ENCODE peak calls at places on chromosomes 7 and 10, in ten cellular contexts. One of them, this sample, is unnamed.

GRCh38 chr10:29007748-29008610 is 280.9 kb upstream of the LYZL1 start:
- DNase-seq in stromal cell of bone marrow: no peak
- DNase-seq in psoas muscle: no peak
- DNase-seq in activated CD8-positive, alpha-beta memory T cell treated with anti-CD3 and anti-CD28 coated beads, Interleukin-2, amount 50 U/mL, for 4 hours: no peak
- DNase-seq in stimulated activated CD4-positive, alpha-beta T cell treated with anti-CD3 and anti-CD28 coated beads, Interleukin-4, amount 100 ng/mL, for 4 hours: no peak
- DNase-seq in NCI-H1694 treated with DMSO at 0.1 percent for 48 hours: no peak
- DNase-seq in naive thymus-derived CD4-positive, alpha-beta T cell: no peak
- DNase-seq in MV-4-11: no peak
- DNase-seq in HEK293T: no peak
- DNase-seq in dorsolateral prefrontal cortex: no peak
- DNase-seq in this sample: no peak

GRCh38 chr7:127504715-127505114 is 80.7 kb downstream of the GCC1 start:
- DNase-seq in stromal cell of bone marrow: no peak
- DNase-seq in psoas muscle: no peak
- DNase-seq in activated CD8-positive, alpha-beta memory T cell treated with anti-CD3 and anti-CD28 coated beads, Interleukin-2, amount 50 U/mL, for 4 hours: peak
- DNase-seq in stimulated activated CD4-positive, alpha-beta T cell treated with anti-CD3 and anti-CD28 coated beads, Interleukin-4, amount 100 ng/mL, for 4 hours: peak
- DNase-seq in NCI-H1694 treated with DMSO at 0.1 percent for 48 hours: peak
- DNase-seq in naive thymus-derived CD4-positive, alpha-beta T cell: no peak
- DNase-seq in MV-4-11: no peak
- DNase-seq in HEK293T: peak
- DNase-seq in dorsolateral prefrontal cortex: no peak
- DNase-seq in this sample: no peak

GRCh38 chr10:62230344-62231138 is 38.1 kb downstream of the RTKN2 start:
- DNase-seq in stromal cell of bone marrow: no peak
- DNase-seq in psoas muscle: no peak
- DNase-seq in activated CD8-positive, alpha-beta memory T cell treated with anti-CD3 and anti-CD28 coated beads, Interleukin-2, amount 50 U/mL, for 4 hours: no peak
- DNase-seq in stimulated activated CD4-positive, alpha-beta T cell treated with anti-CD3 and anti-CD28 coated beads, Interleukin-4, amount 100 ng/mL, for 4 hours: no peak
- DNase-seq in NCI-H1694 treated with DMSO at 0.1 percent for 48 hours: no peak
- DNase-seq in naive thymus-derived CD4-positive, alpha-beta T cell: no peak
- DNase-seq in MV-4-11: no peak
- DNase-seq in HEK293T: no peak
- DNase-seq in dorsolateral prefrontal cortex: no peak
- DNase-seq in this sample: no peak

GRCh38 chr7:73341877-73342276 is 13.9 kb downstream of the FKBP6 start:
- DNase-seq in stromal cell of bone marrow: peak
- DNase-seq in psoas muscle: no peak
- DNase-seq in activated CD8-positive, alpha-beta memory T cell treated with anti-CD3 and anti-CD28 coated beads, Interleukin-2, amount 50 U/mL, for 4 hours: no peak
- DNase-seq in stimulated activated CD4-positive, alpha-beta T cell treated with anti-CD3 and anti-CD28 coated beads, Interleukin-4, amount 100 ng/mL, for 4 hours: no peak
- DNase-seq in NCI-H1694 treated with DMSO at 0.1 percent for 48 hours: no peak
- DNase-seq in naive thymus-derived CD4-positive, alpha-beta T cell: no peak
- DNase-seq in MV-4-11: peak
- DNase-seq in HEK293T: peak
- DNase-seq in dorsolateral prefrontal cortex: no peak
- DNase-seq in this sample: no peak

GRCh38 chr10:110268931-110269640 is 35.6 kb downstream of the SMNDC1 start:
- DNase-seq in stromal cell of bone marrow: no peak
- DNase-seq in psoas muscle: no peak
- DNase-seq in activated CD8-positive, alpha-beta memory T cell treated with anti-CD3 and anti-CD28 coated beads, Interleukin-2, amount 50 U/mL, for 4 hours: no peak
- DNase-seq in stimulated activated CD4-positive, alpha-beta T cell treated with anti-CD3 and anti-CD28 coated beads, Interleukin-4, amount 100 ng/mL, for 4 hours: no peak
- DNase-seq in NCI-H1694 treated with DMSO at 0.1 percent for 48 hours: peak
- DNase-seq in naive thymus-derived CD4-positive, alpha-beta T cell: no peak
- DNase-seq in MV-4-11: no peak
- DNase-seq in HEK293T: no peak
- DNase-seq in dorsolateral prefrontal cortex: no peak
- DNase-seq in this sample: no peak

GRCh38 chr7:40749877-40750276 is 615.1 kb downstream of the SUGCT start:
- DNase-seq in stromal cell of bone marrow: peak
- DNase-seq in psoas muscle: no peak
- DNase-seq in activated CD8-positive, alpha-beta memory T cell treated with anti-CD3 and anti-CD28 coated beads, Interleukin-2, amount 50 U/mL, for 4 hours: no peak
- DNase-seq in stimulated activated CD4-positive, alpha-beta T cell treated with anti-CD3 and anti-CD28 coated beads, Interleukin-4, amount 100 ng/mL, for 4 hours: no peak
- DNase-seq in NCI-H1694 treated with DMSO at 0.1 percent for 48 hours: no peak
- DNase-seq in naive thymus-derived CD4-positive, alpha-beta T cell: no peak
- DNase-seq in MV-4-11: no peak
- DNase-seq in HEK293T: no peak
- DNase-seq in dorsolateral prefrontal cortex: no peak
- DNase-seq in this sample: no peak

GRCh38 chr10:20406607-20407188 is 490.4 kb downstream of the NEBL start:
- DNase-seq in stromal cell of bone marrow: no peak
- DNase-seq in psoas muscle: no peak
- DNase-seq in activated CD8-positive, alpha-beta memory T cell treated with anti-CD3 and anti-CD28 coated beads, Interleukin-2, amount 50 U/mL, for 4 hours: no peak
- DNase-seq in stimulated activated CD4-positive, alpha-beta T cell treated with anti-CD3 and anti-CD28 coated beads, Interleukin-4, amount 100 ng/mL, for 4 hours: no peak
- DNase-seq in NCI-H1694 treated with DMSO at 0.1 percent for 48 hours: no peak
- DNase-seq in naive thymus-derived CD4-positive, alpha-beta T cell: no peak
- DNase-seq in MV-4-11: no peak
- DNase-seq in HEK293T: no peak
- DNase-seq in dorsolateral prefrontal cortex: no peak
- DNase-seq in this sample: no peak

GRCh38 chr7:37920305-37920618 is 178 bp upstream of the EPDR1 start:
- DNase-seq in stromal cell of bone marrow: no peak
- DNase-seq in psoas muscle: no peak
- DNase-seq in activated CD8-positive, alpha-beta memory T cell treated with anti-CD3 and anti-CD28 coated beads, Interleukin-2, amount 50 U/mL, for 4 hours: no peak
- DNase-seq in stimulated activated CD4-positive, alpha-beta T cell treated with anti-CD3 and anti-CD28 coated beads, Interleukin-4, amount 100 ng/mL, for 4 hours: no peak
- DNase-seq in NCI-H1694 treated with DMSO at 0.1 percent for 48 hours: no peak
- DNase-seq in naive thymus-derived CD4-positive, alpha-beta T cell: no peak
- DNase-seq in MV-4-11: no peak
- DNase-seq in HEK293T: no peak
- DNase-seq in dorsolateral prefrontal cortex: no peak
- DNase-seq in this sample: no peak

GRCh38 chr7:148940702-148941597 is 56.9 kb upstream of the EZH2 start:
- DNase-seq in stromal cell of bone marrow: peak
- DNase-seq in psoas muscle: peak
- DNase-seq in activated CD8-positive, alpha-beta memory T cell treated with anti-CD3 and anti-CD28 coated beads, Interleukin-2, amount 50 U/mL, for 4 hours: peak
- DNase-seq in stimulated activated CD4-positive, alpha-beta T cell treated with anti-CD3 and anti-CD28 coated beads, Interleukin-4, amount 100 ng/mL, for 4 hours: peak
- DNase-seq in NCI-H1694 treated with DMSO at 0.1 percent for 48 hours: peak
- DNase-seq in naive thymus-derived CD4-positive, alpha-beta T cell: peak
- DNase-seq in MV-4-11: peak
- DNase-seq in HEK293T: peak
- DNase-seq in dorsolateral prefrontal cortex: peak
- DNase-seq in this sample: peak

GRCh38 chr7:405489-406211 is 114.0 kb downstream of the PDGFA start:
- DNase-seq in stromal cell of bone marrow: no peak
- DNase-seq in psoas muscle: peak
- DNase-seq in activated CD8-positive, alpha-beta memory T cell treated with anti-CD3 and anti-CD28 coated beads, Interleukin-2, amount 50 U/mL, for 4 hours: peak
- DNase-seq in stimulated activated CD4-positive, alpha-beta T cell treated with anti-CD3 and anti-CD28 coated beads, Interleukin-4, amount 100 ng/mL, for 4 hours: no peak
- DNase-seq in NCI-H1694 treated with DMSO at 0.1 percent for 48 hours: peak
- DNase-seq in naive thymus-derived CD4-positive, alpha-beta T cell: no peak
- DNase-seq in MV-4-11: no peak
- DNase-seq in HEK293T: no peak
- DNase-seq in dorsolateral prefrontal cortex: peak
- DNase-seq in this sample: no peak

GRCh38 chr10:76306859-76307258 is 875.4 kb downstream of the LRMDA start:
- DNase-seq in stromal cell of bone marrow: no peak
- DNase-seq in psoas muscle: no peak
- DNase-seq in activated CD8-positive, alpha-beta memory T cell treated with anti-CD3 and anti-CD28 coated beads, Interleukin-2, amount 50 U/mL, for 4 hours: no peak
- DNase-seq in stimulated activated CD4-positive, alpha-beta T cell treated with anti-CD3 and anti-CD28 coated beads, Interleukin-4, amount 100 ng/mL, for 4 hours: no peak
- DNase-seq in NCI-H1694 treated with DMSO at 0.1 percent for 48 hours: no peak
- DNase-seq in naive thymus-derived CD4-positive, alpha-beta T cell: no peak
- DNase-seq in MV-4-11: peak
- DNase-seq in HEK293T: no peak
- DNase-seq in dorsolateral prefrontal cortex: no peak
- DNase-seq in this sample: no peak

GRCh38 chr7:23026164-23026563 is 12.2 kb upstream of the HYCC1 start:
- DNase-seq in stromal cell of bone marrow: no peak
- DNase-seq in psoas muscle: no peak
- DNase-seq in activated CD8-positive, alpha-beta memory T cell treated with anti-CD3 and anti-CD28 coated beads, Interleukin-2, amount 50 U/mL, for 4 hours: no peak
- DNase-seq in stimulated activated CD4-positive, alpha-beta T cell treated with anti-CD3 and anti-CD28 coated beads, Interleukin-4, amount 100 ng/mL, for 4 hours: no peak
- DNase-seq in NCI-H1694 treated with DMSO at 0.1 percent for 48 hours: no peak
- DNase-seq in naive thymus-derived CD4-positive, alpha-beta T cell: no peak
- DNase-seq in MV-4-11: no peak
- DNase-seq in HEK293T: no peak
- DNase-seq in dorsolateral prefrontal cortex: no peak
- DNase-seq in this sample: no peak

GRCh38 chr7:39592586-39592985 is 26.4 kb downstream of the YAE1 start:
- DNase-seq in stromal cell of bone marrow: peak
- DNase-seq in psoas muscle: no peak
- DNase-seq in activated CD8-positive, alpha-beta memory T cell treated with anti-CD3 and anti-CD28 coated beads, Interleukin-2, amount 50 U/mL, for 4 hours: no peak
- DNase-seq in stimulated activated CD4-positive, alpha-beta T cell treated with anti-CD3 and anti-CD28 coated beads, Interleukin-4, amount 100 ng/mL, for 4 hours: no peak
- DNase-seq in NCI-H1694 treated with DMSO at 0.1 percent for 48 hours: no peak
- DNase-seq in naive thymus-derived CD4-positive, alpha-beta T cell: no peak
- DNase-seq in MV-4-11: peak
- DNase-seq in HEK293T: no peak
- DNase-seq in dorsolateral prefrontal cortex: no peak
- DNase-seq in this sample: no peak

GRCh38 chr7:36945612-36946400 is 221.5 kb upstream of the AOAH start:
- DNase-seq in stromal cell of bone marrow: no peak
- DNase-seq in psoas muscle: no peak
- DNase-seq in activated CD8-positive, alpha-beta memory T cell treated with anti-CD3 and anti-CD28 coated beads, Interleukin-2, amount 50 U/mL, for 4 hours: no peak
- DNase-seq in stimulated activated CD4-positive, alpha-beta T cell treated with anti-CD3 and anti-CD28 coated beads, Interleukin-4, amount 100 ng/mL, for 4 hours: no peak
- DNase-seq in NCI-H1694 treated with DMSO at 0.1 percent for 48 hours: peak
- DNase-seq in naive thymus-derived CD4-positive, alpha-beta T cell: no peak
- DNase-seq in MV-4-11: no peak
- DNase-seq in HEK293T: no peak
- DNase-seq in dorsolateral prefrontal cortex: peak
- DNase-seq in this sample: no peak

GRCh38 chr10:34396669-34397068 is 418.4 kb downstream of the PARD3 start:
- DNase-seq in stromal cell of bone marrow: no peak
- DNase-seq in psoas muscle: no peak
- DNase-seq in activated CD8-positive, alpha-beta memory T cell treated with anti-CD3 and anti-CD28 coated beads, Interleukin-2, amount 50 U/mL, for 4 hours: no peak
- DNase-seq in stimulated activated CD4-positive, alpha-beta T cell treated with anti-CD3 and anti-CD28 coated beads, Interleukin-4, amount 100 ng/mL, for 4 hours: no peak
- DNase-seq in NCI-H1694 treated with DMSO at 0.1 percent for 48 hours: no peak
- DNase-seq in naive thymus-derived CD4-positive, alpha-beta T cell: no peak
- DNase-seq in MV-4-11: peak
- DNase-seq in HEK293T: no peak
- DNase-seq in dorsolateral prefrontal cortex: no peak
- DNase-seq in this sample: no peak

GRCh38 chr10:47257396-47258120 is 42.4 kb upstream of the GDF10 start:
- DNase-seq in stromal cell of bone marrow: peak
- DNase-seq in psoas muscle: no peak
- DNase-seq in activated CD8-positive, alpha-beta memory T cell treated with anti-CD3 and anti-CD28 coated beads, Interleukin-2, amount 50 U/mL, for 4 hours: no peak
- DNase-seq in stimulated activated CD4-positive, alpha-beta T cell treated with anti-CD3 and anti-CD28 coated beads, Interleukin-4, amount 100 ng/mL, for 4 hours: no peak
- DNase-seq in NCI-H1694 treated with DMSO at 0.1 percent for 48 hours: no peak
- DNase-seq in naive thymus-derived CD4-positive, alpha-beta T cell: no peak
- DNase-seq in MV-4-11: peak
- DNase-seq in HEK293T: no peak
- DNase-seq in dorsolateral prefrontal cortex: no peak
- DNase-seq in this sample: no peak

GRCh38 chr10:61284222-61284890 is 168.8 kb downstream of the TMEM26 start:
- DNase-seq in stromal cell of bone marrow: peak
- DNase-seq in psoas muscle: no peak
- DNase-seq in activated CD8-positive, alpha-beta memory T cell treated with anti-CD3 and anti-CD28 coated beads, Interleukin-2, amount 50 U/mL, for 4 hours: no peak
- DNase-seq in stimulated activated CD4-positive, alpha-beta T cell treated with anti-CD3 and anti-CD28 coated beads, Interleukin-4, amount 100 ng/mL, for 4 hours: no peak
- DNase-seq in NCI-H1694 treated with DMSO at 0.1 percent for 48 hours: peak
- DNase-seq in naive thymus-derived CD4-positive, alpha-beta T cell: no peak
- DNase-seq in MV-4-11: peak
- DNase-seq in HEK293T: peak
- DNase-seq in dorsolateral prefrontal cortex: no peak
- DNase-seq in this sample: no peak

GRCh38 chr7:515628-516027 is 4.0 kb downstream of the PDGFA start:
- DNase-seq in stromal cell of bone marrow: no peak
- DNase-seq in psoas muscle: no peak
- DNase-seq in activated CD8-positive, alpha-beta memory T cell treated with anti-CD3 and anti-CD28 coated beads, Interleukin-2, amount 50 U/mL, for 4 hours: no peak
- DNase-seq in stimulated activated CD4-positive, alpha-beta T cell treated with anti-CD3 and anti-CD28 coated beads, Interleukin-4, amount 100 ng/mL, for 4 hours: no peak
- DNase-seq in NCI-H1694 treated with DMSO at 0.1 percent for 48 hours: no peak
- DNase-seq in naive thymus-derived CD4-positive, alpha-beta T cell: no peak
- DNase-seq in MV-4-11: no peak
- DNase-seq in HEK293T: no peak
- DNase-seq in dorsolateral prefrontal cortex: no peak
- DNase-seq in this sample: no peak

GRCh38 chr7:1569016-1569415 is 816 bp downstream of the PSMG3 start:
- DNase-seq in stromal cell of bone marrow: peak
- DNase-seq in psoas muscle: peak
- DNase-seq in activated CD8-positive, alpha-beta memory T cell treated with anti-CD3 and anti-CD28 coated beads, Interleukin-2, amount 50 U/mL, for 4 hours: no peak
- DNase-seq in stimulated activated CD4-positive, alpha-beta T cell treated with anti-CD3 and anti-CD28 coated beads, Interleukin-4, amount 100 ng/mL, for 4 hours: no peak
- DNase-seq in NCI-H1694 treated with DMSO at 0.1 percent for 48 hours: no peak
- DNase-seq in naive thymus-derived CD4-positive, alpha-beta T cell: no peak
- DNase-seq in MV-4-11: peak
- DNase-seq in HEK293T: no peak
- DNase-seq in dorsolateral prefrontal cortex: no peak
- DNase-seq in this sample: no peak

GRCh38 chr10:79444243-79445119 is 943 bp downstream of the ZCCHC24 start:
- DNase-seq in stromal cell of bone marrow: peak
- DNase-seq in psoas muscle: peak
- DNase-seq in activated CD8-positive, alpha-beta memory T cell treated with anti-CD3 and anti-CD28 coated beads, Interleukin-2, amount 50 U/mL, for 4 hours: peak
- DNase-seq in stimulated activated CD4-positive, alpha-beta T cell treated with anti-CD3 and anti-CD28 coated beads, Interleukin-4, amount 100 ng/mL, for 4 hours: peak
- DNase-seq in NCI-H1694 treated with DMSO at 0.1 percent for 48 hours: no peak
- DNase-seq in naive thymus-derived CD4-positive, alpha-beta T cell: peak
- DNase-seq in MV-4-11: peak
- DNase-seq in HEK293T: peak
- DNase-seq in dorsolateral prefrontal cortex: no peak
- DNase-seq in this sample: peak

GRCh38 chr7:92158660-92159575 is 20.0 kb downstream of the LRRD1 start:
- DNase-seq in stromal cell of bone marrow: peak
- DNase-seq in psoas muscle: no peak
- DNase-seq in activated CD8-positive, alpha-beta memory T cell treated with anti-CD3 and anti-CD28 coated beads, Interleukin-2, amount 50 U/mL, for 4 hours: no peak
- DNase-seq in stimulated activated CD4-positive, alpha-beta T cell treated with anti-CD3 and anti-CD28 coated beads, Interleukin-4, amount 100 ng/mL, for 4 hours: no peak
- DNase-seq in NCI-H1694 treated with DMSO at 0.1 percent for 48 hours: no peak
- DNase-seq in naive thymus-derived CD4-positive, alpha-beta T cell: no peak
- DNase-seq in MV-4-11: no peak
- DNase-seq in HEK293T: no peak
- DNase-seq in dorsolateral prefrontal cortex: no peak
- DNase-seq in this sample: no peak

GRCh38 chr7:50467817-50468610 is 17.9 kb upstream of the FIGNL1 start:
- DNase-seq in stromal cell of bone marrow: peak
- DNase-seq in psoas muscle: peak
- DNase-seq in activated CD8-positive, alpha-beta memory T cell treated with anti-CD3 and anti-CD28 coated beads, Interleukin-2, amount 50 U/mL, for 4 hours: peak
- DNase-seq in stimulated activated CD4-positive, alpha-beta T cell treated with anti-CD3 and anti-CD28 coated beads, Interleukin-4, amount 100 ng/mL, for 4 hours: peak
- DNase-seq in NCI-H1694 treated with DMSO at 0.1 percent for 48 hours: peak
- DNase-seq in naive thymus-derived CD4-positive, alpha-beta T cell: peak
- DNase-seq in MV-4-11: peak
- DNase-seq in HEK293T: peak
- DNase-seq in dorsolateral prefrontal cortex: peak
- DNase-seq in this sample: peak

GRCh38 chr10:84715911-84716310 is 387.5 kb downstream of the CCSER2 start:
- DNase-seq in stromal cell of bone marrow: no peak
- DNase-seq in psoas muscle: no peak
- DNase-seq in activated CD8-positive, alpha-beta memory T cell treated with anti-CD3 and anti-CD28 coated beads, Interleukin-2, amount 50 U/mL, for 4 hours: no peak
- DNase-seq in stimulated activated CD4-positive, alpha-beta T cell treated with anti-CD3 and anti-CD28 coated beads, Interleukin-4, amount 100 ng/mL, for 4 hours: no peak
- DNase-seq in NCI-H1694 treated with DMSO at 0.1 percent for 48 hours: peak
- DNase-seq in naive thymus-derived CD4-positive, alpha-beta T cell: no peak
- DNase-seq in MV-4-11: peak
- DNase-seq in HEK293T: peak
- DNase-seq in dorsolateral prefrontal cortex: no peak
- DNase-seq in this sample: peak

GRCh38 chr7:7323352-7323751 is 141.0 kb downstream of the C1GALT1 start:
- DNase-seq in stromal cell of bone marrow: no peak
- DNase-seq in psoas muscle: no peak
- DNase-seq in activated CD8-positive, alpha-beta memory T cell treated with anti-CD3 and anti-CD28 coated beads, Interleukin-2, amount 50 U/mL, for 4 hours: no peak
- DNase-seq in stimulated activated CD4-positive, alpha-beta T cell treated with anti-CD3 and anti-CD28 coated beads, Interleukin-4, amount 100 ng/mL, for 4 hours: no peak
- DNase-seq in NCI-H1694 treated with DMSO at 0.1 percent for 48 hours: no peak
- DNase-seq in naive thymus-derived CD4-positive, alpha-beta T cell: no peak
- DNase-seq in MV-4-11: no peak
- DNase-seq in HEK293T: no peak
- DNase-seq in dorsolateral prefrontal cortex: no peak
- DNase-seq in this sample: no peak

GRCh38 chr7:130152270-130153141 is 52.7 kb downstream of the TMEM209 start:
- DNase-seq in stromal cell of bone marrow: peak
- DNase-seq in psoas muscle: no peak
- DNase-seq in activated CD8-positive, alpha-beta memory T cell treated with anti-CD3 and anti-CD28 coated beads, Interleukin-2, amount 50 U/mL, for 4 hours: no peak
- DNase-seq in stimulated activated CD4-positive, alpha-beta T cell treated with anti-CD3 and anti-CD28 coated beads, Interleukin-4, amount 100 ng/mL, for 4 hours: no peak
- DNase-seq in NCI-H1694 treated with DMSO at 0.1 percent for 48 hours: no peak
- DNase-seq in naive thymus-derived CD4-positive, alpha-beta T cell: no peak
- DNase-seq in MV-4-11: no peak
- DNase-seq in HEK293T: no peak
- DNase-seq in dorsolateral prefrontal cortex: no peak
- DNase-seq in this sample: no peak

GRCh38 chr10:11886851-11887250 is 63.7 kb downstream of the PROSER2 start:
- DNase-seq in stromal cell of bone marrow: no peak
- DNase-seq in psoas muscle: no peak
- DNase-seq in activated CD8-positive, alpha-beta memory T cell treated with anti-CD3 and anti-CD28 coated beads, Interleukin-2, amount 50 U/mL, for 4 hours: no peak
- DNase-seq in stimulated activated CD4-positive, alpha-beta T cell treated with anti-CD3 and anti-CD28 coated beads, Interleukin-4, amount 100 ng/mL, for 4 hours: no peak
- DNase-seq in NCI-H1694 treated with DMSO at 0.1 percent for 48 hours: no peak
- DNase-seq in naive thymus-derived CD4-positive, alpha-beta T cell: no peak
- DNase-seq in MV-4-11: no peak
- DNase-seq in HEK293T: no peak
- DNase-seq in dorsolateral prefrontal cortex: no peak
- DNase-seq in this sample: no peak

GRCh38 chr7:14720792-14721191 is 181.8 kb downstream of the DGKB start:
- DNase-seq in stromal cell of bone marrow: peak
- DNase-seq in psoas muscle: no peak
- DNase-seq in activated CD8-positive, alpha-beta memory T cell treated with anti-CD3 and anti-CD28 coated beads, Interleukin-2, amount 50 U/mL, for 4 hours: no peak
- DNase-seq in stimulated activated CD4-positive, alpha-beta T cell treated with anti-CD3 and anti-CD28 coated beads, Interleukin-4, amount 100 ng/mL, for 4 hours: no peak
- DNase-seq in NCI-H1694 treated with DMSO at 0.1 percent for 48 hours: no peak
- DNase-seq in naive thymus-derived CD4-positive, alpha-beta T cell: no peak
- DNase-seq in MV-4-11: no peak
- DNase-seq in HEK293T: no peak
- DNase-seq in dorsolateral prefrontal cortex: no peak
- DNase-seq in this sample: no peak

GRCh38 chr10:75639726-75640125 is 208.3 kb downstream of the LRMDA start:
- DNase-seq in stromal cell of bone marrow: no peak
- DNase-seq in psoas muscle: no peak
- DNase-seq in activated CD8-positive, alpha-beta memory T cell treated with anti-CD3 and anti-CD28 coated beads, Interleukin-2, amount 50 U/mL, for 4 hours: no peak
- DNase-seq in stimulated activated CD4-positive, alpha-beta T cell treated with anti-CD3 and anti-CD28 coated beads, Interleukin-4, amount 100 ng/mL, for 4 hours: no peak
- DNase-seq in NCI-H1694 treated with DMSO at 0.1 percent for 48 hours: no peak
- DNase-seq in naive thymus-derived CD4-positive, alpha-beta T cell: no peak
- DNase-seq in MV-4-11: no peak
- DNase-seq in HEK293T: no peak
- DNase-seq in dorsolateral prefrontal cortex: no peak
- DNase-seq in this sample: no peak